ENCODE peak calls at places on chromosomes 12 and 14, in ten cellular contexts. K is RWPE2, A is AG10803, W is HepG2, Q is colonic mucosa, I is heart right ventricle, E is stomach, C is GM12864, R is K562, J is AG04449. M is an unnamed sample.

GRCh38 chr14:58882577-58883018 is 244.8 kb downstream of the DACT1 start:
- DNase-seq in E (no peak), A (peak), W (no peak), I (no peak), C (no peak), K (no peak), J (peak), Q (no peak), R (no peak), M (no peak)

GRCh38 chr12:79274571-79275064 is 410.0 kb downstream of the SYT1 start:
- DNase-seq in W (no peak), J (no peak), K (no peak), I (no peak), E (no peak), C (no peak), A (peak), Q (no peak), R (no peak), M (no peak)

GRCh38 chr14:20413785-20414117 is 450 bp upstream of the TEP1 start:
- DNase-seq in W (no peak), C (no peak), R (no peak), I (no peak), E (no peak), K (no peak), Q (peak), J (no peak), A (no peak), M (no peak)

GRCh38 chr14:38404100-38404541 is 148.2 kb upstream of the CLEC14A start:
- DNase-seq in W (no peak), K (no peak), C (no peak), J (peak), Q (no peak), E (no peak), A (peak), R (no peak), I (no peak), M (no peak)

GRCh38 chr12:54306925-54307731 is 6.3 kb upstream of the NFE2 start:
- DNase-seq in C (no peak), R (peak), I (peak), E (peak), Q (peak), W (peak), K (peak), J (no peak), A (peak), M (no peak)

GRCh38 chr14:38078393-38078792 is 129.3 kb upstream of the SSTR1 start:
- DNase-seq in E (peak), I (no peak), W (no peak), Q (no peak), A (no peak), C (no peak), K (no peak), J (no peak), R (no peak), M (no peak)

GRCh38 chr14:52961060-52961639 is 10.3 kb upstream of the FERMT2 start:
- DNase-seq in A (peak), E (peak), I (peak), J (no peak), Q (peak), R (peak), C (peak), K (no peak), W (peak), M (peak)

GRCh38 chr12:109758406-109759075 is 44.9 kb downstream of the FAM222A start:
- DNase-seq in W (no peak), C (no peak), A (no peak), Q (no peak), K (peak), I (no peak), E (peak), R (no peak), J (no peak), M (no peak)

GRCh38 chr14:69354383-69355154 is 43.5 kb downstream of the ERH start:
- DNase-seq in Q (peak), R (no peak), J (no peak), K (no peak), C (peak), W (peak), A (no peak), I (no peak), E (peak), M (no peak)

GRCh38 chr14:99363616-99364290 is 91.8 kb upstream of the BCL11B start:
- DNase-seq in K (no peak), W (no peak), Q (no peak), J (no peak), I (no peak), C (no peak), E (no peak), R (no peak), A (no peak), M (no peak)

GRCh38 chr14:50013934-50014333 is 102.4 kb downstream of the VCPKMT start:
- DNase-seq in R (no peak), Q (no peak), A (no peak), J (no peak), I (no peak), W (no peak), C (no peak), E (no peak), K (no peak), M (no peak)

GRCh38 chr14:73058923-73059311 is 583 bp downstream of the RBM25 start:
- DNase-seq in R (no peak), W (peak), C (no peak), Q (no peak), J (no peak), I (peak), K (no peak), A (peak), E (no peak), M (no peak)

GRCh38 chr12:87155616-87156015 is 873.6 kb downstream of the C12orf50 start:
- DNase-seq in I (no peak), K (no peak), J (peak), E (no peak), C (no peak), A (peak), R (no peak), Q (no peak), W (no peak), M (no peak)

GRCh38 chr12:29732211-29732992 is 51.3 kb downstream of the TMTC1 start:
- DNase-seq in R (no peak), C (no peak), K (no peak), I (no peak), Q (no peak), E (no peak), A (no peak), J (no peak), W (no peak), M (peak)

GRCh38 chr12:31220633-31221565 is 105.1 kb downstream of the SINHCAF start:
- DNase-seq in K (no peak), I (no peak), R (no peak), C (no peak), W (no peak), A (peak), Q (no peak), E (no peak), J (no peak), M (no peak)

DNA sequence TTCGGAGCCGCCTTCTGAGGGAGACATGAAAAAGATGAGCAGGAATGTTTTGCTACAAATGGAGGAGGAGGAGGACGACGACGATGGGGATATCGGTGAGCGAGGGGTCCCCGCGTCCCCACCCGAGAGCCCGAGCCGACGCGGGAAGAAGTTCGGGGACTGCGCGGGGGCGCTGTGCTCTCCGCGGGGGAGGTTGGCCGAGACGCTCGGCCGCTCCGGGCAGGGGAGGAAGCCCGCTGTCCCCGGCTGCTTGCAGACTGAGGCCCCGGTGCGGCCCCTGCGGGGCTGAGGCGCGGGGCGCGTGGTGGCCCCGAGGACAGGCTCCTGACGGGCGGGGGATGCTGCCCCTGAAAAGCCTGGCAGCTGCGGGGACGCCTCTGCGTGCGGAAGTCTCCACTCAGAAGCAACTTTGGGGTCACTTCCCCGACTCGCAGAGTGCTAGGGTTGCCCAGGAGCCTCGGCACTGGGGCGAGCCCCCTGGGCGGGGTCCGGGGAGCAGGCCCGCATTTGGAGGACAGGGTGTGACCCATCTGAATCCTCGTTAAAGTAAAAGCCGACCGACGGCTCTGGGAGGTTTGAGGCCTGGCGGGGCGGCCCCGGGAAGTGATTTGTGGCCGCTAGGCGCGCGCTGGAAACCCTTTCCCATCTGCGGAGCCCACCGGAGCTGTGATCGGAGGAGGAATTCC is 545 bp downstream of the ANO6 start:
- DNase-seq in K (no peak), A (peak), Q (peak), J (no peak), E (peak), W (peak), C (no peak), R (peak), I (peak), M (no peak)
- H3K4me3 ChIP-seq in K (peak), A (peak), Q (peak), J (peak), E (peak), W (peak), C (peak), R (peak), I (peak), M (peak)

GRCh38 chr12:43288666-43289065 is 263.3 kb downstream of the ADAMTS20 start:
- DNase-seq in J (no peak), E (no peak), Q (no peak), K (no peak), R (no peak), I (no peak), W (no peak), A (no peak), C (no peak), M (no peak)
- TF ChIP-seq CTCF in J (no peak), E (no peak), Q (no peak), K (no peak), R (no peak), I (no peak), W (no peak), A (no peak), C (no peak), M (no peak)

GRCh38 chr12:104866286-104866685 is 91.8 kb downstream of the SLC41A2 start:
- DNase-seq in W (no peak), C (no peak), E (no peak), Q (no peak), J (no peak), R (no peak), K (no peak), I (no peak), A (peak), M (no peak)

GRCh38 chr12:104859144-104859543 is 98.9 kb downstream of the SLC41A2 start:
- DNase-seq in K (no peak), C (no peak), Q (no peak), A (peak), I (no peak), R (no peak), J (no peak), W (no peak), E (no peak), M (no peak)

GRCh38 chr12:104865080-104865479 is 93.0 kb downstream of the SLC41A2 start:
- DNase-seq in R (no peak), C (peak), K (no peak), E (no peak), Q (no peak), J (no peak), A (no peak), I (no peak), W (no peak), M (no peak)

GRCh38 chr12:104863549-104863948 is 94.5 kb downstream of the SLC41A2 start:
- DNase-seq in A (peak), E (no peak), R (no peak), W (no peak), C (no peak), I (no peak), J (no peak), K (no peak), Q (no peak), M (no peak)

GRCh38 chr12:104864668-104865067 is 93.4 kb downstream of the SLC41A2 start:
- DNase-seq in W (no peak), Q (no peak), I (no peak), K (no peak), C (no peak), A (no peak), E (no peak), J (no peak), R (no peak), M (no peak)
- H3K4me3 ChIP-seq in W (no peak), Q (no peak), I (no peak), K (no peak), C (no peak), A (no peak), E (no peak), J (no peak), R (no peak), M (no peak)

DNA sequence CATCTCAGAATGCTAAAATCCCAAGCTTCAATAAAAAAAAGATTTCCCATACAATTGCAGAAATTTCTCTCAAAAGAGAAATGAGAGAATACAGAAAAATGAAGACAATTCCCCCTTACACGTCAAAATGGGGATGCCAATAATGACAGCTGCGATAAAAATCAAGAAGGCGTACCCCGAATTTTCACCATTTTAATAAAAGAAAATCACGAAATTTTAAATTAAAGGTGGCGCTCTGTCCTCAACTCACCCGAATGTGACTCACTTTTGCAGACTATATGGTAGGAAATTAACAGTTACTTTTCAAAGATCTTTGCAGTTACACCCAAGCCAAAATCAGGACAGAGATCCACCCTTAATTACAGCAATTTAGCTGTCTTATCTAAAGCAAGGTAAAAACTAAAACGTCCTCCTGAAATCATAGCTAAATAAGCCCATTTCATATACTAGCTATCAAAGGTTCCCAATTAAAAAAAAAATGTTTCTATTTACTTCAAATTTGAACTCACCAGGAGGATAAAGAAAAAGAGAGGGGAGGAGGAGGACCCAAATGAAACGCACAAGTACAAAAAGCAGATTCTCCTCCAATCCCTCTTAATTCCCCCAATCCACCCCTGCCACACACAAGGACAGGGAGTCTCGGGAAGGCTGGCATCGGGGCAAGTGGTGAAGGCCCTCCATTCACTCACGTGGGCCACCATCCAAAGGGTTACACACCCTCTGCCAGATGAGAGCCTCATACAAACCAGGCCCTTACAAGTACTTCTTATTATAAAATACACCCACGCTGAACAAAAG is 1.9 kb downstream of the ATP2B1 start:
- DNase-seq in K (no peak), E (no peak), Q (peak), R (no peak), C (no peak), A (peak), J (no peak), W (no peak), I (peak), M (no peak)
- TF ChIP-seq CTCF in K (peak), E (no peak), Q (no peak), R (no peak), C (no peak), A (no peak), J (no peak), W (no peak), I (no peak), M (no peak)

GRCh38 chr12:10175849-10176641 is 2.8 kb upstream of the TMEM52B start:
- DNase-seq in I (no peak), R (no peak), K (no peak), Q (peak), W (no peak), C (no peak), J (no peak), A (no peak), E (no peak), M (no peak)
- H3K4me3 ChIP-seq in I (no peak), R (no peak), K (no peak), Q (no peak), W (no peak), C (no peak), J (no peak), A (no peak), E (no peak), M (no peak)

DNA sequence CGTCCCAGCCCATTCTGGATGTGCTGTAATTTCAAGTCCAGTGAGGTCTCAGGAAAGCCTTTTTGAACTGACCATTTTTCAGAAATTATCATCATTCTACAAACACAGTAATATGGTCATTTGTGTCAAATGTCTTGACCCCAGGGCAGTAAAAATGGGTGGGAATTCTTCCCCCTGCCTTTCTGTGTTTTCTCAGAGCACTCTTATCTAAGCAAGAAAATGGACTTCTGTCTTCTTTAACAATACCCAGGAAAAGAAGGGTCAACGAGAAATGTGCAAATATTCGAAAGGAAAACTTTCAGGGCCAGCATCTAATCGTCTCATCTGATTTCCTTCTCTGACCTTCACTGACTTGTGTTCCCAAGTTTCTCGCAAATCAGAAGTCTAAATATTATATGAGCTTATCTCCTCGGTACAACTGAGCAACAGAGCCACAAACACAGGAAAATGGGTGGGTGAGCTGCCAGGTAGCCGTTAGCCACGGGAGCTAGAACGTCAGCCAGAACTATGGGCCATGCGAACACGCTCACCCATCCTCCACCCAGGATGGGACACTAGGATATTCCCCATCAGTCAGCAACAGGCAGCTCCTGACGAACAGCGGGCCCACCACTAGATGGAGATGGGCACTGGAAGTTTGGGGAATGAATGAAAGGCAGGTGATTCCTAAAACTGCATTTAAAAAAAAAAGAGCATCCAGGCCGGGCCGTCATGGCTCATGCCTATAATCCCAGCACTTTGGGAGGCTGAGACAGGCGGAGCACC is 57.1 kb downstream of the VWF start:
- DNase-seq in E (peak), C (no peak), A (no peak), I (peak), R (peak), J (no peak), Q (no peak), K (no peak), W (peak), M (no peak)
- TF ChIP-seq CTCF in E (peak), C (no peak), A (peak), I (peak), R (peak), J (peak), Q (no peak), K (peak), W (peak), M (peak)

DNA sequence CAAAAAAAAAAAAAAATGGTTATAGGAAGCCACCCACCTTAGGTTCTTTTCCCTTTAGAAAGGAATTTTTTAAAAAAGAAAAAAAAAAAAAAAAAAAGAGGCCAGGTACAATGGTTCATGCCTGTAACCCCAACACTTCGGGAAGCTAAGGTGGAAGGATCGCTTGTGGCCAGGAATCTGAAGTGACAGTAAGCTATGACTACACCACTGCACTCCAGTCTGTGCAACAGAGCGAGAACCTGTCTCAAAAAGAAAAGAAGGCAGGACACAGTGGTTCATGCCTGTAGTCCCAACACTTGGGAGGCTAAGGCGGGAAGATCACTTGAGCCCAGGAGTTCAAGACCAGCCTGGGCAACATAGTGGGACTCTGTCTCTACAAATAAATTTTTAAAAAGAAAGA is 36.0 kb downstream of the SPTLC2 start:
- DNase-seq in I (no peak), R (no peak), C (no peak), W (no peak), K (no peak), J (no peak), Q (no peak), A (no peak), E (no peak), M (no peak)
- H3K4me3 ChIP-seq in I (peak), R (no peak), C (no peak), W (no peak), K (no peak), J (peak), Q (no peak), A (no peak), E (no peak), M (peak)

GRCh38 chr12:23753627-23754358 is 195.7 kb downstream of the SOX5 start:
- DNase-seq in K (no peak), Q (no peak), I (no peak), E (no peak), A (no peak), R (no peak), C (no peak), W (no peak), J (no peak), M (no peak)
- TF ChIP-seq CTCF in K (no peak), Q (no peak), I (no peak), E (no peak), A (no peak), R (no peak), C (no peak), W (no peak), J (no peak), M (no peak)

DNA sequence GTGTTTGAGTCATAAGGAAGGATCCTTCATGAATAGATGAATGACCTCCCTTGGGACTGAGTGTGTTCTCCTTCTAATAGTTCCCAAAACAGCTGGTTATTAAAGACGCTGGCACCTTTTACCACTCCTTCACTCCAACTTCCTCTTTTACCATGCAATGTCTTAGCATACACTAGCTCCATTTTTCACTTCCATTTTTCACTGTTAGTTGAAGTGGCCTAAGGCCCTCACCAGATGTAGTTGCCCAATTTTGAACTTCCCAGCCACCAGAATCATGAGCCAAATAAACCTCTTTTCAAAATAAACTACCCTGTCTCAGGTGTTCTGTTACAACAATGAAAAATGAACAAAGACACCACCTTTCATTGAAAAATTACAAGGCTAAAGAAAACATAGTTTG is 64.7 kb downstream of the GPR65 start:
- DNase-seq in Q (no peak), W (no peak), J (no peak), K (no peak), I (no peak), E (no peak), A (no peak), C (no peak), R (no peak), M (no peak)
- H3K4me3 ChIP-seq in Q (no peak), W (no peak), J (no peak), K (no peak), I (no peak), E (no peak), A (no peak), C (no peak), R (no peak), M (no peak)

GRCh38 chr14:25150934-25151790 is 101.2 kb upstream of the STXBP6 start:
- DNase-seq in J (peak), R (peak), K (no peak), A (peak), I (no peak), W (peak), C (no peak), Q (no peak), E (no peak), M (peak)
- TF ChIP-seq CTCF in J (peak), R (peak), K (peak), A (peak), I (peak), W (peak), C (peak), Q (peak), E (peak), M (peak)